ENCODE peak calls at places on chromosomes 7 and 10, in five cellular contexts. S, L, W, N and V are unnamed samples.

GRCh38 chr7:108328174-108328651 is 128.0 kb downstream of the NRCAM start:
- DNase-seq in N (no peak), W (peak; percentile 20), L (no peak), S (no peak), V (no peak)

GRCh38 chr10:32015386-32015785 is 40.8 kb downstream of the KIF5B start:
- DNase-seq in W (no peak), N (no peak), L (no peak), S (no peak), V (no peak)

GRCh38 chr7:50838675-50839377 is 56.1 kb upstream of the GRB10 start:
- DNase-seq in S (peak; percentile 87), L (no peak), N (peak; percentile 31), W (no peak), V (peak; percentile 49)

GRCh38 chr10:35466170-35466569 is 129.9 kb downstream of the CCNY start:
- DNase-seq in S (no peak), N (no peak), W (no peak), L (no peak), V (no peak)

GRCh38 chr10:563827-564226 is 125.6 kb downstream of the DIP2C start:
- DNase-seq in N (no peak), W (no peak), L (no peak), S (no peak), V (no peak)

GRCh38 chr7:121276276-121276675 is 52.5 kb upstream of the WNT16 start:
- DNase-seq in S (no peak), N (no peak), L (no peak), W (no peak), V (no peak)

GRCh38 chr7:111438369-111439289 is 123.7 kb downstream of the IMMP2L start:
- DNase-seq in N (no peak), S (peak; percentile 52), W (no peak), L (peak; percentile 32), V (peak; percentile 28)

GRCh38 chr7:18356195-18356645 is 139.3 kb upstream of the HDAC9 start:
- DNase-seq in N (no peak), L (peak; percentile 78), S (peak; percentile 43), W (no peak), V (no peak)

GRCh38 chr10:8128511-8128910 is 74.0 kb downstream of the GATA3 start:
- DNase-seq in L (no peak), W (no peak), N (no peak), S (no peak), V (no peak)

GRCh38 chr10:49171326-49172140 is 16.7 kb downstream of the TMEM273 start:
- DNase-seq in W (no peak), L (no peak), N (no peak), S (no peak), V (no peak)

GRCh38 chr10:45001382-45002148 is 842 bp downstream of the ZNF22 start:
- DNase-seq in S (peak; percentile 84), W (peak; percentile 77), N (peak; percentile 81), L (peak; percentile 73), V (no peak)

GRCh38 chr10:112949128-112949823 is 771 bp upstream of the TCF7L2 start:
- DNase-seq in N (no peak), W (no peak), L (no peak), S (no peak), V (no peak)

GRCh38 chr10:69086131-69086530 is 1.8 kb upstream of the SRGN start:
- DNase-seq in N (no peak), S (no peak), W (no peak), L (no peak), V (no peak)

GRCh38 chr7:99092064-99092720 is 51.7 kb downstream of the SMURF1 start:
- DNase-seq in W (no peak), N (no peak), S (no peak), L (no peak), V (no peak)

GRCh38 chr7:75870557-75870956 is 8.3 kb upstream of the RHBDD2 start:
- DNase-seq in N (no peak), L (peak; percentile 15), S (no peak), W (no peak), V (no peak)

GRCh38 chr10:44382981-44383748 is 1.7 kb downstream of the CXCL12 start:
- DNase-seq in N (no peak), W (no peak), S (no peak), L (no peak), V (no peak)

GRCh38 chr10:79146611-79147130 is 77.9 kb downstream of the ZMIZ1 start:
- DNase-seq in L (no peak), S (no peak), W (peak; percentile 63), N (peak; percentile 95), V (no peak)

GRCh38 chr7:1654111-1654510 is 16.0 kb upstream of the ELFN1 start:
- DNase-seq in W (no peak), N (no peak), L (no peak), S (no peak), V (no peak)

GRCh38 chr10:3692331-3692860 is 92.6 kb downstream of the KLF6 start:
- DNase-seq in N (no peak), W (no peak), L (no peak), S (no peak), V (no peak)

GRCh38 chr10:69004821-69005220 is 16.2 kb downstream of the KIFBP start:
- DNase-seq in S (peak; percentile 80), N (no peak), L (peak; percentile 57), W (no peak), V (no peak)

GRCh38 chr7:100444311-100445278 is 8.3 kb upstream of the PPP1R35 start:
- DNase-seq in S (no peak), W (no peak), L (no peak), N (no peak), V (no peak)

GRCh38 chr10:74640134-74640533 is 186.3 kb upstream of the KAT6B start:
- DNase-seq in N (no peak), W (no peak), L (peak; percentile 96), S (peak; percentile 40), V (no peak)

GRCh38 chr7:1675036-1675671 is 5.1 kb downstream of the ELFN1 start:
- DNase-seq in L (no peak), N (no peak), S (no peak), W (peak; percentile 16), V (no peak)

GRCh38 chr7:117870405-117870905 is 2.8 kb downstream of the CTTNBP2 start:
- DNase-seq in L (no peak), N (no peak), W (no peak), S (no peak), V (no peak)

GRCh38 chr7:133233142-133233541 is 19.7 kb upstream of the EXOC4 start:
- DNase-seq in L (no peak), N (no peak), W (no peak), S (no peak), V (no peak)

GRCh38 chr7:136259074-136259473 is 281.9 kb upstream of the MTPN start:
- DNase-seq in S (no peak), L (no peak), N (no peak), W (no peak), V (no peak)
- H3K4me3 ChIP-seq in S (no peak overlapping the region), L (no peak overlapping the region), N (no peak overlapping the region), W (no peak overlapping the region), V (no peak overlapping the region)

GRCh38 chr7:78496226-78496625 is 697.7 kb downstream of the PHTF2 start:
- DNase-seq in S (no peak), L (no peak), N (no peak), W (no peak), V (no peak)
- H3K4me3 ChIP-seq in S (no peak overlapping the region), L (no peak overlapping the region), N (no peak overlapping the region), W (no peak overlapping the region), V (no peak overlapping the region)

GRCh38 chr10:126387931-126388911 is at the start of gene ADAM12:
- DNase-seq in N (no peak), S (peak; percentile 32), L (no peak), W (peak; percentile 36), V (no peak)

GRCh38 chr10:126390324-126390723 is 2.0 kb upstream of the ADAM12 start:
- DNase-seq in N (no peak), L (no peak), W (no peak), S (no peak), V (no peak)

GRCh38 chr10:126384269-126384873 is 3.9 kb downstream of the ADAM12 start:
- DNase-seq in S (peak; percentile 77), W (no peak), N (no peak), L (no peak), V (peak; percentile 90)

GRCh38 chr10:126391162-126391880 is 3.0 kb upstream of the ADAM12 start:
- DNase-seq in L (no peak), W (no peak), N (no peak), S (no peak), V (no peak)

DNA sequence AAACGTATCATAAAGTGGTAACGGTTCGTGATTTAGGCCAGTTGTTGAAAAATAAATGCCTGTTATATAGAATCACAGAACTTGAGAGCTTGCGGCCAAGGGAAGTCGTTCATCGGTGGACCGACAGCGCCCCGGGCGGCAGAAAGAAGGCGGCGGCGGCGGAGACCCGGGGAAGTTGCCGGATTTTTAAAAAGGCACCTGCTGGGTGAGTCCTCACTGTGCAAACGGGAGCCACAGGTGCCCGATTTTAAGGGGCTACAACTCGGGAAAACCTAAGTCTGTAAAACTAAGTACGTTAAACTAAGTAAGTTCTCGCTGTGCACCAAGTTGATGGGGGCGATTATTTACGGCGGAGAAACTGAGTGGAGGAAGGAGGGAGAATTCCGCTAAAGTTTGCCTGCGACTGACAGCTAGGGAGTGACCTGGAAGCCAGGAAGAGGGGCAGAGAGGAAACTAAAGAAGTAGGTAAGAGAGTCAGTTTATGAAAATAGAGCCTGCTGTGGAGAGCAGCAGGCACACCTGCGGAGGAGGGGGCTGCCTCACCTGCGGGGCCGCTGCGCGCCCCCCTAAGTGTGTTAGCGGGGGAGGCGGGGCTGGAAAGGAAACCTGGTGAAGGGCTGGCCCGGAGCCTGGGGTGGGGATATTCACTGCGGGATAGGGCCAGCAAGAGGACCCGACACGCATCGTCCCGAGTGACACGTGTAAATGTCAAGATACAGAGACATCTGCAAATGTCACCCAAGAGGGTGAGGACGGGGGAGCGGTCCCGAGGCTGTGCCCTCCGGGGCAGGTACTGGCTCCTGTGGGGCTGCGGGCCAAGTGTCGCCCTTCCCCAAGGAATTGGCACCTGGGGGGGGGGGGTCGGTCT is 1.0 kb downstream of the ADAM12 start:
- DNase-seq in S (peak; percentile 73), W (peak; percentile 84), L (no peak), N (no peak), V (no peak)
- H3K4me3 ChIP-seq in S (peak overlapping the region; percentile 73), W (no peak overlapping the region), L (no peak overlapping the region), N (peak overlapping the region; percentile 45), V (peak overlapping the region; percentile 81)

DNA sequence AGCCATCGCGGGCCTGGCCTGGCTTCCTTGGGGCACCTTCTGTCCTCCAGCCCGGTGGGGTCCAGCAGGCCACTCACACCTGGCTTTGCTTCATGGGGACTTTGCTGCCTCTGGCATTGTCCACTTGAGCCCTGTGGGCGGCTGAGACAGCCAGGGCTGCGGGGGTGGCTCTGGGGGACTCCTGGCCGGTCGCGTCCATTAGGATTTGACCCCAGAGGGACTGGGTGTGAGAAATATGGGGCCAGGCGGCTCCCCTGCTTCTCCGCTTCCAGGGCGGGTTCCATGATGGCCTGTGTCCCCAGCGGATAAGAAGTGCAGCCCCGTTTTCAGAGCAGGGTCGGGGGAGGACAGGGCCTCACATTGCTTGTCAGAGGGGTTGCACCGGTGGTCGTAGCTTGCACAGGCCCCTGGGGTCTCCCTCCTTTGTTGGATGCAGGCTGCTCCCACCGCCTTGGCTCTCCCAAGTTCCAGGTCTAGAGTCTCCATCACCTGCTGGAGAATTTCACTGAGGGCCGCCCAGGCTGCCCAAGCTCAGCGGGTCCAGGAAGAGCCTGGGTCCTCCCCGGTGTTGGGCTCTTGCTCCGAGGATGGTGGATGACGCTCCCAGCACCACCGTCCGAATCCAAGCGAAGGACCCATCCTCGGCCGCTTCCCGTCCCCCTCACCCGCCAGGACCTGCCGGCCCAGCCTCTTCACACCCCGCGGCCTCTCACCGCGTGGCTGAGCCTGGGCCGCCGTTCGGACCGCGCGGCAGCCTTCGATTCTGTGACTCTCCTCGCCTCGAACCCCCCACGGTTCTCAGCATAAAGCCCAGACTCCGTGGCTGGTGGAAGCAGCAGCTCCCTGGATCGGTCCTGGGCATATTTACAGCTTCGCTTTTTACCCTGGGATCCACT is 140.1 kb downstream of the DYNC2I1 start:
- DNase-seq in L (no peak), W (no peak), S (no peak), N (no peak), V (no peak)
- H3K4me3 ChIP-seq in L (no peak overlapping the region), W (no peak overlapping the region), S (no peak overlapping the region), N (no peak overlapping the region), V (no peak overlapping the region)